ENCODE peak calls at places on chromosome 21, in nine cellular contexts. One of them, this sample, is unnamed.

GRCh38 chr21:36454079-36454478 is 25.8 kb downstream of the CLDN14 start:
- DNase-seq in stomach: no peak
- DNase-seq in psoas muscle: no peak
- DNase-seq in PC-9: no peak
- DNase-seq in body of pancreas: peak; percentile 49
- DNase-seq in IMR-90: no peak
- DNase-seq in epithelial cell of esophagus: no peak
- DNase-seq in GM12865: no peak
- DNase-seq in AG04450: no peak
- DNase-seq in this sample: peak; percentile 21

GRCh38 chr21:38669186-38669585 is 136.5 kb upstream of the ETS2 start:
- DNase-seq in stomach: no peak
- DNase-seq in psoas muscle: no peak
- DNase-seq in PC-9: no peak
- DNase-seq in body of pancreas: no peak
- DNase-seq in IMR-90: peak; percentile 30
- DNase-seq in epithelial cell of esophagus: peak; percentile 65
- DNase-seq in GM12865: peak; percentile 23
- DNase-seq in AG04450: no peak
- DNase-seq in this sample: peak; percentile 41

GRCh38 chr21:42980959-42981523 is 6.7 kb downstream of the PKNOX1 start:
- DNase-seq in stomach: no peak
- DNase-seq in psoas muscle: no peak
- DNase-seq in PC-9: no peak
- DNase-seq in body of pancreas: no peak
- DNase-seq in IMR-90: no peak
- DNase-seq in epithelial cell of esophagus: no peak
- DNase-seq in GM12865: no peak
- DNase-seq in AG04450: no peak
- DNase-seq in this sample: no peak

GRCh38 chr21:29290245-29290644 is 8.5 kb upstream of the BACH1 start:
- DNase-seq in stomach: no peak
- DNase-seq in psoas muscle: no peak
- DNase-seq in PC-9: no peak
- DNase-seq in body of pancreas: no peak
- DNase-seq in IMR-90: no peak
- DNase-seq in epithelial cell of esophagus: no peak
- DNase-seq in GM12865: no peak
- DNase-seq in AG04450: no peak
- DNase-seq in this sample: no peak

GRCh38 chr21:41631564-41632461 is 123.9 kb upstream of the TMPRSS2 start:
- DNase-seq in stomach: peak; percentile 70
- DNase-seq in psoas muscle: no peak
- DNase-seq in PC-9: peak; percentile 91
- DNase-seq in body of pancreas: peak; percentile 80
- DNase-seq in IMR-90: no peak
- DNase-seq in epithelial cell of esophagus: peak; percentile 84
- DNase-seq in GM12865: no peak
- DNase-seq in AG04450: no peak
- DNase-seq in this sample: peak; percentile 50

GRCh38 chr21:37253991-37254390 is 13.1 kb downstream of the VPS26C start:
- DNase-seq in stomach: no peak
- DNase-seq in psoas muscle: no peak
- DNase-seq in PC-9: no peak
- DNase-seq in body of pancreas: no peak
- DNase-seq in IMR-90: peak; percentile 72
- DNase-seq in epithelial cell of esophagus: no peak
- DNase-seq in GM12865: no peak
- DNase-seq in AG04450: peak; percentile 30
- DNase-seq in this sample: peak; percentile 37

GRCh38 chr21:33870768-33871167 is 44.8 kb downstream of the ATP5PO start:
- DNase-seq in stomach: no peak
- DNase-seq in psoas muscle: no peak
- DNase-seq in PC-9: no peak
- DNase-seq in body of pancreas: no peak
- DNase-seq in IMR-90: peak; percentile 31
- DNase-seq in epithelial cell of esophagus: peak; percentile 16
- DNase-seq in GM12865: no peak
- DNase-seq in AG04450: no peak
- DNase-seq in this sample: no peak

GRCh38 chr21:21187579-21187978 is 189.4 kb downstream of the NCAM2 start:
- DNase-seq in stomach: no peak
- DNase-seq in psoas muscle: no peak
- DNase-seq in PC-9: no peak
- DNase-seq in body of pancreas: no peak
- DNase-seq in IMR-90: peak; percentile 59
- DNase-seq in epithelial cell of esophagus: no peak
- DNase-seq in GM12865: no peak
- DNase-seq in AG04450: no peak
- DNase-seq in this sample: no peak

GRCh38 chr21:16838330-16838729 is 674.5 kb upstream of the CXADR start:
- DNase-seq in stomach: no peak
- DNase-seq in psoas muscle: no peak
- DNase-seq in PC-9: no peak
- DNase-seq in body of pancreas: no peak
- DNase-seq in IMR-90: no peak
- DNase-seq in epithelial cell of esophagus: peak; percentile 2
- DNase-seq in GM12865: no peak
- DNase-seq in AG04450: no peak
- DNase-seq in this sample: peak; percentile 23

GRCh38 chr21:31132574-31133242 is 94.4 kb upstream of the KRTAP19-8 start:
- DNase-seq in stomach: no peak
- DNase-seq in psoas muscle: no peak
- DNase-seq in PC-9: no peak
- DNase-seq in body of pancreas: no peak
- DNase-seq in IMR-90: peak; percentile 12
- DNase-seq in epithelial cell of esophagus: no peak
- DNase-seq in GM12865: peak; percentile 83
- DNase-seq in AG04450: no peak
- DNase-seq in this sample: peak; percentile 14

GRCh38 chr21:42542196-42542595 is 28.5 kb downstream of the SLC37A1 start:
- DNase-seq in stomach: no peak
- DNase-seq in psoas muscle: no peak
- DNase-seq in PC-9: no peak
- DNase-seq in body of pancreas: no peak
- DNase-seq in IMR-90: no peak
- DNase-seq in epithelial cell of esophagus: no peak
- DNase-seq in GM12865: no peak
- DNase-seq in AG04450: no peak
- DNase-seq in this sample: no peak

GRCh38 chr21:42578034-42578433 is 64.4 kb downstream of the SLC37A1 start:
- DNase-seq in stomach: no peak
- DNase-seq in psoas muscle: no peak
- DNase-seq in PC-9: no peak
- DNase-seq in body of pancreas: no peak
- DNase-seq in IMR-90: no peak
- DNase-seq in epithelial cell of esophagus: no peak
- DNase-seq in GM12865: no peak
- DNase-seq in AG04450: no peak
- DNase-seq in this sample: no peak

GRCh38 chr21:36572091-36572490 is 92.2 kb upstream of the CLDN14 start:
- DNase-seq in stomach: no peak
- DNase-seq in psoas muscle: no peak
- DNase-seq in PC-9: no peak
- DNase-seq in body of pancreas: no peak
- DNase-seq in IMR-90: no peak
- DNase-seq in epithelial cell of esophagus: no peak
- DNase-seq in GM12865: no peak
- DNase-seq in AG04450: no peak
- DNase-seq in this sample: no peak

GRCh38 chr21:21163904-21164303 is 165.7 kb downstream of the NCAM2 start:
- DNase-seq in stomach: peak; percentile 26
- DNase-seq in psoas muscle: no peak
- DNase-seq in PC-9: peak; percentile 16
- DNase-seq in body of pancreas: peak; percentile 36
- DNase-seq in IMR-90: peak; percentile 82
- DNase-seq in epithelial cell of esophagus: peak; percentile 45
- DNase-seq in GM12865: peak; percentile 51
- DNase-seq in AG04450: peak; percentile 52
- DNase-seq in this sample: peak; percentile 86

GRCh38 chr21:29318354-29318753 is 19.6 kb downstream of the BACH1 start:
- DNase-seq in stomach: no peak
- DNase-seq in psoas muscle: no peak
- DNase-seq in PC-9: no peak
- DNase-seq in body of pancreas: peak; percentile 65
- DNase-seq in IMR-90: peak; percentile 52
- DNase-seq in epithelial cell of esophagus: no peak
- DNase-seq in GM12865: no peak
- DNase-seq in AG04450: no peak
- DNase-seq in this sample: no peak

GRCh38 chr21:34180826-34181359 is 107.5 kb downstream of the MRPS6 start:
- DNase-seq in stomach: no peak
- DNase-seq in psoas muscle: no peak
- DNase-seq in PC-9: no peak
- DNase-seq in body of pancreas: no peak
- DNase-seq in IMR-90: no peak
- DNase-seq in epithelial cell of esophagus: no peak
- DNase-seq in GM12865: no peak
- DNase-seq in AG04450: no peak
- DNase-seq in this sample: no peak

GRCh38 chr21:38920631-38921398 is 115.1 kb downstream of the ETS2 start:
- DNase-seq in stomach: no peak
- DNase-seq in psoas muscle: no peak
- DNase-seq in PC-9: no peak
- DNase-seq in body of pancreas: no peak
- DNase-seq in IMR-90: peak; percentile 72
- DNase-seq in epithelial cell of esophagus: no peak
- DNase-seq in GM12865: no peak
- DNase-seq in AG04450: peak; percentile 34
- DNase-seq in this sample: peak; percentile 86

GRCh38 chr21:26572026-26572425 is 1.1 kb downstream of the CYYR1 start:
- DNase-seq in stomach: no peak
- DNase-seq in psoas muscle: no peak
- DNase-seq in PC-9: no peak
- DNase-seq in body of pancreas: no peak
- DNase-seq in IMR-90: no peak
- DNase-seq in epithelial cell of esophagus: peak; percentile 13
- DNase-seq in GM12865: no peak
- DNase-seq in AG04450: no peak
- DNase-seq in this sample: no peak
- H3K4me3 ChIP-seq in stomach: peak overlapping the region; percentile 51
- H3K4me3 ChIP-seq in psoas muscle: peak overlapping the region; percentile 63
- H3K4me3 ChIP-seq in PC-9: no peak overlapping the region
- H3K4me3 ChIP-seq in body of pancreas: no peak overlapping the region
- H3K4me3 ChIP-seq in IMR-90: no peak overlapping the region
- H3K4me3 ChIP-seq in epithelial cell of esophagus: peak overlapping the region; percentile 73
- H3K4me3 ChIP-seq in GM12865: no peak overlapping the region
- H3K4me3 ChIP-seq in AG04450: no peak overlapping the region
- H3K4me3 ChIP-seq in this sample: peak overlapping the region; percentile 57

GRCh38 chr21:15210235-15210678 is 145.5 kb upstream of the NRIP1 start:
- DNase-seq in stomach: peak; percentile 57
- DNase-seq in psoas muscle: peak; percentile 67
- DNase-seq in PC-9: peak; percentile 90
- DNase-seq in body of pancreas: peak; percentile 56
- DNase-seq in IMR-90: no peak
- DNase-seq in epithelial cell of esophagus: peak; percentile 96
- DNase-seq in GM12865: no peak
- DNase-seq in AG04450: no peak
- DNase-seq in this sample: no peak
- TF ChIP-seq CTCF in stomach: no peak
- TF ChIP-seq CTCF in psoas muscle: no peak
- TF ChIP-seq CTCF in PC-9: no peak
- TF ChIP-seq CTCF in body of pancreas: no peak
- TF ChIP-seq CTCF in IMR-90: no peak
- TF ChIP-seq CTCF in epithelial cell of esophagus: no peak
- TF ChIP-seq CTCF in GM12865: no peak
- TF ChIP-seq CTCF in AG04450: no peak
- TF ChIP-seq CTCF in this sample: no peak

GRCh38 chr21:46350981-46351380 is 27.0 kb downstream of the PCNT start:
- DNase-seq in stomach: no peak
- DNase-seq in psoas muscle: no peak
- DNase-seq in PC-9: no peak
- DNase-seq in body of pancreas: no peak
- DNase-seq in IMR-90: no peak
- DNase-seq in epithelial cell of esophagus: no peak
- DNase-seq in GM12865: no peak
- DNase-seq in AG04450: no peak
- DNase-seq in this sample: no peak

GRCh38 chr21:46350571-46350970 is 26.6 kb downstream of the PCNT start:
- DNase-seq in stomach: no peak
- DNase-seq in psoas muscle: no peak
- DNase-seq in PC-9: no peak
- DNase-seq in body of pancreas: no peak
- DNase-seq in IMR-90: no peak
- DNase-seq in epithelial cell of esophagus: no peak
- DNase-seq in GM12865: no peak
- DNase-seq in AG04450: no peak
- DNase-seq in this sample: no peak

GRCh38 chr21:46347791-46348381 is 23.9 kb downstream of the PCNT start:
- DNase-seq in stomach: no peak
- DNase-seq in psoas muscle: peak; percentile 89
- DNase-seq in PC-9: no peak
- DNase-seq in body of pancreas: peak; percentile 81
- DNase-seq in IMR-90: no peak
- DNase-seq in epithelial cell of esophagus: no peak
- DNase-seq in GM12865: no peak
- DNase-seq in AG04450: no peak
- DNase-seq in this sample: peak; percentile 22

GRCh38 chr21:46347203-46347550 is 23.2 kb downstream of the PCNT start:
- DNase-seq in stomach: no peak
- DNase-seq in psoas muscle: no peak
- DNase-seq in PC-9: no peak
- DNase-seq in body of pancreas: no peak
- DNase-seq in IMR-90: no peak
- DNase-seq in epithelial cell of esophagus: no peak
- DNase-seq in GM12865: no peak
- DNase-seq in AG04450: no peak
- DNase-seq in this sample: no peak

DNA sequence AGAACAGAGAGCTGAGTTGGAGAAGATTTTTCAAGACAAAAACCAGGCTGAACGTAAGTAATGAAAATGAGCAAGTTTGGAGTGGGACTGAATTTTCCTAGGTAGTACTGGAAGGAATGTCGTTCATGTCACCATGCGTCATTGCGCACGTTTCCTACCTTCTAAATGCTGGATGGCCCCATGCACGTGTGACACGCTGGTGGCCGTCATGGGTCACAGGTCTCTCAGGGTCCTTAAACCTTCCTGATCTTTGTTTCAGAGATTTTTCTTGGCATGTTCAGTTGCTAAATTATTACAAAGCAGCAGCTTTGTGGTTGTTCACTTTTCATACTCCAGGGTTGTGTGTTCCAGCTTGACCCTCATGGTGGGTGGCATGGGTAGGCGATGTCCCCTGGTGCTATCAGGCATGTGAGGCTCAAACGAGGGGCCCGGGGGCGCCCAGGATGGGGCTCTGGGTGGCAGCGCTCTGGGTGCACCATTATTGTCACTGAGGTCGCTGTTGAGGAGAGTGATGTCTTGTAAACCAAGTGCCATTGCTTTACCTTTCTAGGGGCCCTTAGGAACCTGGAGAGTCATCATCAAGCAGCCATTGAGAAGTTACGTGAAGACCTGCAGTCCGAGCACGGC is 25.3 kb downstream of the PCNT start:
- DNase-seq in stomach: no peak
- DNase-seq in psoas muscle: no peak
- DNase-seq in PC-9: no peak
- DNase-seq in body of pancreas: no peak
- DNase-seq in IMR-90: no peak
- DNase-seq in epithelial cell of esophagus: no peak
- DNase-seq in GM12865: no peak
- DNase-seq in AG04450: no peak
- DNase-seq in this sample: no peak
- H3K4me3 ChIP-seq in stomach: no peak overlapping the region
- H3K4me3 ChIP-seq in psoas muscle: peak overlapping the region; percentile 77
- H3K4me3 ChIP-seq in PC-9: no peak overlapping the region
- H3K4me3 ChIP-seq in body of pancreas: no peak overlapping the region
- H3K4me3 ChIP-seq in IMR-90: no peak overlapping the region
- H3K4me3 ChIP-seq in epithelial cell of esophagus: no peak overlapping the region
- H3K4me3 ChIP-seq in GM12865: no peak overlapping the region
- H3K4me3 ChIP-seq in AG04450: no peak overlapping the region
- H3K4me3 ChIP-seq in this sample: no peak overlapping the region

GRCh38 chr21:44755227-44755626 is 43.9 kb upstream of the TSPEAR start:
- DNase-seq in stomach: no peak
- DNase-seq in psoas muscle: no peak
- DNase-seq in PC-9: no peak
- DNase-seq in body of pancreas: no peak
- DNase-seq in IMR-90: no peak
- DNase-seq in epithelial cell of esophagus: no peak
- DNase-seq in GM12865: no peak
- DNase-seq in AG04450: no peak
- DNase-seq in this sample: peak; percentile 73
- TF ChIP-seq CTCF in stomach: no peak
- TF ChIP-seq CTCF in psoas muscle: no peak
- TF ChIP-seq CTCF in PC-9: peak; percentile 45
- TF ChIP-seq CTCF in body of pancreas: no peak
- TF ChIP-seq CTCF in IMR-90: peak; percentile 26
- TF ChIP-seq CTCF in epithelial cell of esophagus: no peak
- TF ChIP-seq CTCF in GM12865: no peak
- TF ChIP-seq CTCF in AG04450: peak; percentile 26
- TF ChIP-seq CTCF in this sample: peak; percentile 33

This sample was measured in astrocyte of the spinal cord.